ENCODE peak calls at places on chromosomes 5 and 9, in four cellular contexts. B is cardiac muscle cell, K is uterus, L is SK-N-MC. Z is an unnamed sample.

GRCh38 chr5:157845894-157846598 is 12.9 kb downstream of the CLINT1 start:
- DNase-seq in B (no peak), K (no peak), L (no peak), Z (no peak)

GRCh38 chr9:36665921-36666429 is 93.3 kb downstream of the MELK start:
- DNase-seq in B (no peak), K (no peak), L (no peak), Z (peak; percentile 13)

GRCh38 chr9:2559212-2560152 is 62.1 kb upstream of the VLDLR start:
- DNase-seq in B (no peak), K (peak; percentile 88), L (no peak), Z (peak; percentile 71)

GRCh38 chr9:80707120-80707519 is 982.2 kb downstream of the TLE1 start:
- DNase-seq in B (no peak), K (no peak), L (no peak), Z (no peak)

GRCh38 chr9:98255064-98255577 is 328 bp downstream of the TBC1D2 start:
- DNase-seq in B (peak; percentile 50), K (no peak), L (no peak), Z (peak; percentile 77)

GRCh38 chr5:95460662-95461061 is 69.5 kb downstream of the FAM81B start:
- DNase-seq in B (no peak), K (no peak), L (no peak), Z (no peak)

GRCh38 chr9:16846986-16847385 is 23.5 kb downstream of the BNC2 start:
- DNase-seq in B (no peak), K (no peak), L (no peak), Z (no peak)

GRCh38 chr5:26295541-26295940 is 742.8 kb downstream of the CDH9 start:
- DNase-seq in B (no peak), K (no peak), L (no peak), Z (no peak)

GRCh38 chr9:98046161-98046543 is 10.4 kb upstream of the NANS start:
- DNase-seq in B (no peak), K (no peak), L (no peak), Z (no peak)

DNA sequence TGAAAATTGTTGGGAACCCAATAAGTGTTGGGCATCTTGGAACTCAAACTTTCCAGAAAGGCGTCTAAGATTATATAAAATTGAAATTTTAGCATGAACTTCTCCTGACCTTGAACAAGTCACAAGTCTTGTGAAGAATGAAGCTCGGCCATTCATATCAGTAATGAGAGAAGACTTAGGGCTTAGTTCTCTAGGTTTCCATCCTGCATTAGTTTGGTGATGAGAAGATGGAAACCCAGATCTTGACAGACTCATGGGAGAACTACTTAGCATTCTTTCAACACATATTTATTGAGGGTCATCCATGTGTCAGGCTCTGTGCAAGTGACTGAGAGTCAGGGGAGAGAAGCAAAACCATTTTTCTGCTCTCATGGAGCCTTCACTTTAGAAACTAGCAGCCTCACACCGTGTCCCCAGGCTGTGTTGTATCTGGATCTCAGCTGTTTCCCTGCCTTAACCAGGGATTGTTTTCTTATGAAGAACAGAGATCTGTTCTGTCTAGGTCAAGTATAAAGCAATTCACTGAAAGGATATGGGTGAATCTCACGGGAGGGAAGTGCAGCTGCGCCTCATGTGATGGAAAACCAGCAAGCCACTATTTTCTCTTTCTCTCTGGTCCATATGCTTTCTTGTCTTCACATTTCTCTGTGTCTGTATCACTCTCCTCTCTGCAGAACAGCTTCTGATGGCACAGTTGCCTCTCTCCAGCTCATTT is 3.4 kb downstream of the GARNL3 start:
- DNase-seq in B (no peak), K (no peak), L (no peak), Z (no peak)
- H3K27ac ChIP-seq in B (no peak overlapping the region), K (no peak overlapping the region), L (no peak overlapping the region), Z (no peak overlapping the region)

GRCh38 chr9:131234799-131235479 is 41.4 kb downstream of the FAM78A start:
- DNase-seq in B (peak; percentile 77), K (no peak), L (no peak), Z (no peak)
- H3K27ac ChIP-seq in B (peak overlapping the region; percentile 100), K (no peak overlapping the region), L (no peak overlapping the region), Z (no peak overlapping the region)

DNA sequence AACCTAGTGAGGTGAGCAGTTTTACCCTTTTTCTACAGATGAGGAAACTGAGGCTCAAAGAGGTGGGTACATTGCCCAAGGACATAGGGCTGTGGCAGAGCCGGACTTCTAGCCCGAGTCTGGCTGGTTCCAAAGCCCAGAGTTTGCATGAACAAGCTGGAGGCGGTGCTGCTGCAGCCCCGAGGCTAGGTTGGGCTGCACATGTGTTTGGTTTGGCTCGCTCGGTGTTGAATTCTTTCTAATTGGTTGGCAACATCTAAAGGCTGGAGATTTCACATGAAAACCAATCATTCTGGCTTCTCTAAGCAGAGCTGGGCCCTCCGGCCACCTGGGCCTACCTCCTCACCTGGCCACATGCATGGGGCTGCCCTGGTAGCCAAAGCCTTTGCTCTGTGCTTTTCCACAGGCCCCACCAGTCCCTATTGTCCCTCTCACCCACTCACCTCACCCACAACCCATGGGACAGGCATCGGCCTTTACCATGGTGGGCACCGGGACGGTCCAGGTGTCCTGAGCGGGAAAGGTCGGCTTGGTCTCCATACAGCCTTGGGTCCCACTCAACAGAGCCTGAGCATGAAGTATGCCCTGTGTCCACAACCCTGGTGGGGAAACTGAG is 262.3 kb downstream of the NSG2 start:
- DNase-seq in B (no peak), K (no peak), L (no peak), Z (no peak)
- H3K27ac ChIP-seq in B (no peak overlapping the region), K (no peak overlapping the region), L (no peak overlapping the region), Z (no peak overlapping the region)

GRCh38 chr9:114214686-114215397 is 59.5 kb downstream of the COL27A1 start:
- DNase-seq in B (no peak), K (no peak), L (no peak), Z (no peak)

GRCh38 chr9:114216081-114216480 is 60.7 kb downstream of the COL27A1 start:
- DNase-seq in B (peak; percentile 85), K (peak; percentile 73), L (no peak), Z (no peak)

GRCh38 chr9:114214181-114214580 is 58.8 kb downstream of the COL27A1 start:
- DNase-seq in B (no peak), K (no peak), L (no peak), Z (no peak)

GRCh38 chr9:114212841-114213240 is 57.5 kb downstream of the COL27A1 start:
- DNase-seq in B (no peak), K (no peak), L (no peak), Z (no peak)

DNA sequence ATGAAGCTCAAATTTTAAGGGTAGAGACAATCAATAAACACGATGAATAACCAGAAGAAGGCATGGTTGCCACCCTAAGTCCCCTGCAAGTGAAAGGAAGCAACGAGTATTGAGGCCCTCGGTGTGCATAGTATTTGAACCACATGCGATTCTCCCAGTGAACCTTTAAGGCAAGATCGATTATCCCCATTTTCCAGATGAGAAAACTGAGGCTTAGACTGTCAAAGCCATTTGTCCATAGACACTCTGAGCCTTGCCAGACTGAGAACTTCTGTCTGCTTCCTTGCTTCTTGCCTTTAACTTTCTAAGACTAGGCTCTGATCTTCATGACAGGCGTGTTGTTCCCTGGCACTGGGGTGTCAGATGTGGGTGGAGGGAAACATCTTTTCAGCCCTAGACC is 58.2 kb downstream of the COL27A1 start:
- DNase-seq in B (no peak), K (no peak), L (no peak), Z (no peak)
- H3K27ac ChIP-seq in B (no peak overlapping the region), K (no peak overlapping the region), L (no peak overlapping the region), Z (no peak overlapping the region)

GRCh38 chr5:57315941-57316340 is 142.1 kb downstream of the GPBP1 start:
- DNase-seq in B (no peak), K (no peak), L (no peak), Z (no peak)

GRCh38 chr5:57318251-57318650 is 144.4 kb downstream of the GPBP1 start:
- DNase-seq in B (no peak), K (no peak), L (no peak), Z (no peak)

GRCh38 chr5:57317341-57317740 is 143.5 kb downstream of the GPBP1 start:
- DNase-seq in B (peak; percentile 11), K (peak; percentile 14), L (no peak), Z (no peak)

GRCh38 chr5:57319633-57320032 is 145.8 kb downstream of the GPBP1 start:
- DNase-seq in B (no peak), K (no peak), L (no peak), Z (no peak)

GRCh38 chr5:57316798-57317327 is 143.0 kb downstream of the GPBP1 start:
- DNase-seq in B (peak; percentile 76), K (peak; percentile 17), L (no peak), Z (peak; percentile 100)
- H3K27ac ChIP-seq in B (peak overlapping the region; percentile 91), K (peak overlapping the region; percentile 64), L (no peak overlapping the region), Z (no peak overlapping the region)

GRCh38 chr5:80963521-80963895 is 3.3 kb downstream of the RASGRF2 start:
- DNase-seq in B (no peak), K (no peak), L (no peak), Z (peak; percentile 44)

GRCh38 chr5:80964491-80964890 is 4.3 kb downstream of the RASGRF2 start:
- DNase-seq in B (no peak), K (no peak), L (no peak), Z (peak; percentile 70)

GRCh38 chr5:80963966-80964481 is 3.9 kb downstream of the RASGRF2 start:
- DNase-seq in B (no peak), K (no peak), L (no peak), Z (peak; percentile 60)

GRCh38 chr5:80961376-80962281 is 1.5 kb downstream of the RASGRF2 start:
- DNase-seq in B (peak; percentile 3), K (no peak), L (no peak), Z (peak; percentile 65)

GRCh38 chr5:80962630-80963520 is 2.7 kb downstream of the RASGRF2 start:
- DNase-seq in B (no peak), K (no peak), L (no peak), Z (peak; percentile 35)
- H3K27ac ChIP-seq in B (no peak overlapping the region), K (peak overlapping the region; percentile 4), L (no peak overlapping the region), Z (no peak overlapping the region)

GRCh38 chr9:14198049-14198448 is 115.9 kb downstream of the NFIB start:
- DNase-seq in B (no peak), K (no peak), L (no peak), Z (no peak)
- H3K27ac ChIP-seq in B (no peak overlapping the region), K (peak overlapping the region; percentile 42), L (peak overlapping the region; percentile 59), Z (no peak overlapping the region)

GRCh38 chr5:176606032-176606431 is 3.9 kb downstream of the GPRIN1 start:
- DNase-seq in B (no peak), K (no peak), L (no peak), Z (no peak)
- H3K27ac ChIP-seq in B (peak overlapping the region; percentile 1), K (no peak overlapping the region), L (no peak overlapping the region), Z (no peak overlapping the region)

GRCh38 chr9:70427161-70427945 is 12.9 kb upstream of the KLF9 start:
- DNase-seq in B (no peak), K (no peak), L (no peak), Z (peak; percentile 36)

GRCh38 chr9:70429899-70430298 is 15.4 kb upstream of the KLF9 start:
- DNase-seq in B (no peak), K (no peak), L (no peak), Z (no peak)

GRCh38 chr9:70425192-70425591 is 10.7 kb upstream of the KLF9 start:
- DNase-seq in B (no peak), K (no peak), L (no peak), Z (no peak)

GRCh38 chr9:70428781-70429180 is 14.3 kb upstream of the KLF9 start:
- DNase-seq in B (no peak), K (no peak), L (no peak), Z (no peak)
- H3K27ac ChIP-seq in B (no peak overlapping the region), K (no peak overlapping the region), L (no peak overlapping the region), Z (no peak overlapping the region)